ENCODE peak calls at places on chromosomes 16 and 17, in eight cellular contexts. M, K, R, Z, X, H, G and L are unnamed samples.

GRCh38 chr17:56029980-56030624 is 123.2 kb upstream of the ANKFN1 start:
- DNase-seq in H (no peak), M (no peak), K (no peak), G (no peak), Z (no peak), R (peak; percentile 23), X (no peak), L (no peak)

GRCh38 chr16:12507366-12507765 is 296.3 kb downstream of the CPPED1 start:
- DNase-seq in X (no peak), G (no peak), Z (no peak), R (no peak), K (no peak), M (peak; percentile 47), H (no peak), L (no peak)

GRCh38 chr17:20787281-20787680 is 207.8 kb downstream of the CDRT15L2 start:
- DNase-seq in M (no peak), H (no peak), Z (no peak), X (no peak), K (no peak), R (no peak), G (no peak), L (no peak)

GRCh38 chr17:19508327-19508867 is 25.3 kb upstream of the SLC47A1 start:
- DNase-seq in H (peak; percentile 20), Z (no peak), K (peak; percentile 70), G (no peak), R (no peak), M (no peak), X (peak; percentile 70), L (no peak)

GRCh38 chr17:65564793-65565192 is 3.3 kb upstream of the AXIN2 start:
- DNase-seq in K (no peak), X (no peak), M (no peak), Z (no peak), H (peak; percentile 56), G (peak; percentile 55), R (peak; percentile 46), L (peak; percentile 55)

GRCh38 chr16:75088934-75089333 is 27.6 kb downstream of the LDHD start:
- DNase-seq in X (no peak), H (no peak), M (no peak), G (no peak), R (no peak), Z (no peak), K (peak; percentile 11), L (no peak)

GRCh38 chr17:72476134-72476533 is 355.3 kb downstream of the SOX9 start:
- DNase-seq in X (no peak), M (no peak), R (no peak), K (no peak), Z (no peak), H (no peak), G (peak; percentile 49), L (no peak)

GRCh38 chr16:50591800-50592771 is 43.9 kb downstream of the NKD1 start:
- DNase-seq in X (peak; percentile 71), G (peak; percentile 37), R (peak; percentile 66), Z (no peak), K (peak; percentile 44), H (peak; percentile 58), M (no peak), L (no peak)

GRCh38 chr16:69243479-69243878 is 56.5 kb downstream of the SNTB2 start:
- DNase-seq in X (no peak), R (no peak), Z (no peak), G (no peak), K (no peak), M (no peak), H (no peak), L (peak; percentile 39)

GRCh38 chr16:1548234-1548633 is 14.8 kb downstream of the TMEM204 start:
- DNase-seq in K (no peak), Z (no peak), X (no peak), H (peak; percentile 66), R (no peak), M (no peak), G (no peak), L (no peak)

GRCh38 chr16:68009157-68009735 is 6.5 kb downstream of the DPEP2NB start:
- DNase-seq in M (no peak), K (no peak), R (no peak), H (no peak), Z (no peak), X (no peak), G (no peak), L (no peak)

GRCh38 chr16:65601781-65602180 is 479.9 kb upstream of the CDH11 start:
- DNase-seq in R (no peak), Z (no peak), M (no peak), X (no peak), K (no peak), G (no peak), H (no peak), L (no peak)

GRCh38 chr17:50260501-50260911 is 13.8 kb upstream of the TMEM92 start:
- DNase-seq in R (no peak), H (no peak), Z (no peak), K (no peak), X (no peak), M (no peak), G (no peak), L (no peak)

GRCh38 chr17:15264542-15264941 is 584 bp downstream of the PMP22 start:
- DNase-seq in Z (no peak), H (peak; percentile 36), G (peak; percentile 88), K (peak; percentile 88), X (peak; percentile 77), M (no peak), R (no peak), L (no peak)

DNA sequence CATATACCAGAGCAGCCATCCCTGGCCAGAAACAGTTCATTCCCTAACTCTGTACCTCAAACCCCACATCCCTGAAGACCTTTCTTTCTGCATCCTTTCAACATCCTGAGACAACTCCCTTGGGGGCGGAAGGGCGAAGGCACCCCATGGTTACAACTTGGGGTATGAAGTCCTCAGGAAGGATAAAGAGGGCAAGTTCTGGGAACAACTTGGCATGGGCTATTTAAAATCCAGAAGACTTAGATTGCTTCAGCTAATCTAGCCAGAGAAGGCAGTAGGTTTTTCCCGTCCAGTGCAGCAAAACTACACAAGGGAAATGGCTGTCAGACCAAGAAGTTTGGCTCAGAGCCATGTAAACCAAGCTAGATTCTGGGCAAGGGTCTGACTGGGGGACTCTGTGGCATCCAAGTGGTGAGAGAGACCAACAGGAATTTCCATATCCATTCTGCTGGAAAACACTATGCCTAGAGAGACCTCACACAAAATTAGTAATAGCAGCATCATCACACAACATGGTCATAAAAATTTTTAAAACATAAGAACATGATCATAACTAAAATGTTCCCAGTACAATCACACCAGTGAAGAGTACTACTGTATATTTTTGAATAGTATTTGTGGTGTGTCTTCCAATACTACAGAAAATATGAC is 113.2 kb downstream of the CDYL2 start:
- DNase-seq in R (no peak), Z (no peak), G (no peak), K (no peak), X (no peak), H (no peak), M (no peak), L (no peak)
- H3K4me3 ChIP-seq in R (no peak overlapping the region), Z (no peak overlapping the region), G (no peak overlapping the region), K (no peak overlapping the region), X (no peak overlapping the region), H (no peak overlapping the region), M (no peak overlapping the region), L (no peak overlapping the region)

GRCh38 chr16:5621826-5622225 is 524.2 kb upstream of the EEF2KMT start:
- DNase-seq in H (no peak), Z (no peak), X (no peak), G (peak; percentile 33), R (no peak), K (no peak), M (no peak), L (no peak)

GRCh38 chr16:5615868-5616642 is 518.5 kb upstream of the EEF2KMT start:
- DNase-seq in G (peak; percentile 56), X (peak; percentile 48), Z (peak; percentile 24), R (peak; percentile 88), M (no peak), H (peak; percentile 9), K (peak; percentile 73), L (no peak)

GRCh38 chr16:5619314-5619713 is 521.7 kb upstream of the EEF2KMT start:
- DNase-seq in G (no peak), M (no peak), H (no peak), K (no peak), Z (no peak), X (no peak), R (no peak), L (no peak)

GRCh38 chr16:5622234-5622884 is 524.8 kb upstream of the EEF2KMT start:
- DNase-seq in R (no peak), Z (no peak), X (no peak), G (no peak), K (no peak), M (no peak), H (no peak), L (no peak)

DNA sequence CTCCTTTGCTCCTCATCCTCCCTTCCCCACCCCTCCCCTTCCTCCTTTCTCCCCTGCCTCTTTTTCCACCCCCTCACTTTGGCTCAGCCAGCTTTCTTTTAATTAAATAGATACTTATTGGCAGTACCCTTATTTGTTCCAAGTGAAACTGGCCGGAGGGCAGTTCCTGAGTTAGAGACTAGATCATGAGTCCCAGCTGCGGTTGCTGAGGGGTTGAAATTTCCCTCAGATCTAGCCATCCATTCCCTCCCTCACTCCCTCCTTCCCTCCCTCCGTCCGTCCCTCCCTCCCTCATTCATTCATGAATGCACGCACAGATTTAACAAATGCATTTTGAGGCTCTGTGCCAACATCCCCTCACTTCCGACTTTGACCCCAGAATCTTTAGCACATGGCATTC is 519.2 kb upstream of the EEF2KMT start:
- DNase-seq in K (no peak), X (no peak), G (no peak), H (no peak), R (no peak), Z (no peak), M (no peak), L (no peak)
- TF ChIP-seq CTCF in K (no peak), X (no peak), G (no peak), H (no peak), R (no peak), Z (no peak), M (no peak), L (no peak)

GRCh38 chr16:79090966-79091365 is 509.6 kb downstream of the MAF start:
- DNase-seq in R (no peak), X (no peak), G (no peak), K (no peak), H (no peak), Z (no peak), M (no peak), L (no peak)
- H3K4me3 ChIP-seq in R (no peak overlapping the region), X (no peak overlapping the region), G (no peak overlapping the region), K (no peak overlapping the region), H (no peak overlapping the region), Z (no peak overlapping the region), M (no peak overlapping the region), L (no peak overlapping the region)

GRCh38 chr17:58192612-58193011 is at the start of gene EPX:
- DNase-seq in R (no peak), H (no peak), M (no peak), K (no peak), X (no peak), Z (no peak), G (no peak), L (no peak)

GRCh38 chr17:58191259-58191896 is 1.1 kb upstream of the EPX start:
- DNase-seq in K (no peak), X (no peak), M (peak; percentile 41), G (no peak), R (no peak), Z (no peak), H (no peak), L (no peak)

GRCh38 chr17:58196610-58197009 is 4.1 kb downstream of the EPX start:
- DNase-seq in K (no peak), M (no peak), X (no peak), Z (no peak), G (no peak), R (no peak), H (no peak), L (no peak)

GRCh38 chr17:58195518-58196123 is 3.1 kb downstream of the EPX start:
- DNase-seq in G (no peak), M (no peak), K (no peak), Z (no peak), X (no peak), R (no peak), H (no peak), L (no peak)

GRCh38 chr17:58193641-58194259 is 1.2 kb downstream of the EPX start:
- DNase-seq in H (no peak), X (no peak), K (no peak), G (no peak), Z (no peak), M (no peak), R (no peak), L (no peak)
- TF ChIP-seq CTCF in H (no peak), X (no peak), K (no peak), G (no peak), Z (peak; percentile 34), M (no peak), R (no peak), L (no peak)